ENCODE peak calls at places on chromosomes 2 and 18, in six cellular contexts. One of them, this sample, is unnamed.
A peak's percentile ranks its signal among the peaks of the same experiment; 100 is the strongest.

GRCh38 chr2:233981574-233982420 is 64.6 kb downstream of the TRPM8 start:
- DNase-seq in T-cell: no peak
- DNase-seq in fibroblast of lung: peak; percentile 34
- DNase-seq in fibroblast of mammary gland: no peak
- DNase-seq in midbrain: no peak
- DNase-seq in T1000: no peak
- DNase-seq in this sample: no peak

GRCh38 chr2:146748046-146748445 is 1096.8 kb upstream of the ACVR2A start:
- DNase-seq in midbrain: no peak
- DNase-seq in T1000: no peak
- DNase-seq in T-cell: no peak
- DNase-seq in fibroblast of mammary gland: no peak
- DNase-seq in fibroblast of lung: no peak
- DNase-seq in this sample: no peak

GRCh38 chr2:1997409-1997808 is 253.1 kb upstream of the PXDN start:
- DNase-seq in midbrain: no peak
- DNase-seq in fibroblast of lung: no peak
- DNase-seq in fibroblast of mammary gland: no peak
- DNase-seq in T-cell: no peak
- DNase-seq in T1000: no peak
- DNase-seq in this sample: no peak

GRCh38 chr18:79394438-79395307 is 1.1 kb upstream of the NFATC1 start:
- DNase-seq in midbrain: no peak
- DNase-seq in T-cell: peak; percentile 47
- DNase-seq in T1000: no peak
- DNase-seq in fibroblast of mammary gland: peak; percentile 60
- DNase-seq in fibroblast of lung: peak; percentile 56
- DNase-seq in this sample: peak; percentile 84

GRCh38 chr2:53515435-53516332 is 251.9 kb upstream of the CHAC2 start:
- DNase-seq in fibroblast of mammary gland: peak; percentile 1
- DNase-seq in midbrain: peak; percentile 21
- DNase-seq in T-cell: no peak
- DNase-seq in fibroblast of lung: peak; percentile 13
- DNase-seq in T1000: no peak
- DNase-seq in this sample: no peak

GRCh38 chr2:141417246-141417797 is 713.5 kb downstream of the LRP1B start:
- DNase-seq in T1000: no peak
- DNase-seq in midbrain: no peak
- DNase-seq in fibroblast of mammary gland: no peak
- DNase-seq in T-cell: no peak
- DNase-seq in fibroblast of lung: no peak
- DNase-seq in this sample: no peak

GRCh38 chr2:240655931-240656886 is 26.5 kb downstream of the AQP12B start:
- DNase-seq in midbrain: no peak
- DNase-seq in fibroblast of lung: peak; percentile 40
- DNase-seq in fibroblast of mammary gland: peak; percentile 14
- DNase-seq in T-cell: no peak
- DNase-seq in T1000: no peak
- DNase-seq in this sample: no peak

GRCh38 chr2:238523158-238524110 is 96.7 kb downstream of the ASB1 start:
- DNase-seq in T-cell: no peak
- DNase-seq in midbrain: no peak
- DNase-seq in fibroblast of mammary gland: peak; percentile 96
- DNase-seq in fibroblast of lung: peak; percentile 39
- DNase-seq in T1000: no peak
- DNase-seq in this sample: no peak

GRCh38 chr18:9629709-9630108 is 15.3 kb upstream of the PPP4R1 start:
- DNase-seq in T1000: no peak
- DNase-seq in T-cell: no peak
- DNase-seq in fibroblast of lung: peak; percentile 60
- DNase-seq in fibroblast of mammary gland: peak; percentile 87
- DNase-seq in midbrain: no peak
- DNase-seq in this sample: no peak

GRCh38 chr18:27276479-27276878 is 91.4 kb upstream of the CHST9 start:
- DNase-seq in midbrain: no peak
- DNase-seq in T-cell: no peak
- DNase-seq in fibroblast of mammary gland: no peak
- DNase-seq in T1000: no peak
- DNase-seq in fibroblast of lung: no peak
- DNase-seq in this sample: no peak

GRCh38 chr18:52326001-52326400 is 14.0 kb upstream of the DCC start:
- DNase-seq in midbrain: no peak
- DNase-seq in fibroblast of lung: peak; percentile 69
- DNase-seq in T1000: no peak
- DNase-seq in fibroblast of mammary gland: peak; percentile 56
- DNase-seq in T-cell: no peak
- DNase-seq in this sample: no peak

GRCh38 chr18:63083555-63083954 is 236.0 kb downstream of the BCL2 start:
- DNase-seq in T1000: no peak
- DNase-seq in T-cell: no peak
- DNase-seq in midbrain: no peak
- DNase-seq in fibroblast of mammary gland: peak; percentile 17
- DNase-seq in fibroblast of lung: no peak
- DNase-seq in this sample: no peak

GRCh38 chr2:29270606-29271005 is 155.4 kb downstream of the CLIP4 start:
- DNase-seq in fibroblast of mammary gland: no peak
- DNase-seq in T-cell: no peak
- DNase-seq in fibroblast of lung: no peak
- DNase-seq in T1000: no peak
- DNase-seq in midbrain: no peak
- DNase-seq in this sample: no peak

GRCh38 chr2:70086278-70086837 is 919 bp upstream of the PCBP1 start:
- DNase-seq in T-cell: no peak
- DNase-seq in fibroblast of lung: peak; percentile 83
- DNase-seq in fibroblast of mammary gland: peak; percentile 83
- DNase-seq in T1000: peak; percentile 79
- DNase-seq in midbrain: peak; percentile 72
- DNase-seq in this sample: peak; percentile 95

GRCh38 chr18:45930953-45931352 is 36.2 kb downstream of the EPG5 start:
- DNase-seq in T1000: no peak
- DNase-seq in T-cell: no peak
- DNase-seq in fibroblast of mammary gland: no peak
- DNase-seq in fibroblast of lung: no peak
- DNase-seq in midbrain: no peak
- DNase-seq in this sample: no peak

GRCh38 chr2:138814123-138814883 is 34.1 kb upstream of the NXPH2 start:
- DNase-seq in T1000: no peak
- DNase-seq in fibroblast of mammary gland: peak; percentile 3
- DNase-seq in fibroblast of lung: no peak
- DNase-seq in T-cell: no peak
- DNase-seq in midbrain: no peak
- DNase-seq in this sample: no peak

GRCh38 chr2:23824777-23825212 is 102.1 kb downstream of the ATAD2B start:
- DNase-seq in T-cell: no peak
- DNase-seq in T1000: no peak
- DNase-seq in midbrain: peak; percentile 29
- DNase-seq in fibroblast of lung: peak; percentile 33
- DNase-seq in fibroblast of mammary gland: peak; percentile 70
- DNase-seq in this sample: no peak

GRCh38 chr18:76821875-76822509 is 365 bp upstream of the ZNF236 start:
- DNase-seq in T-cell: peak; percentile 56
- DNase-seq in midbrain: peak; percentile 35
- DNase-seq in fibroblast of lung: peak; percentile 46
- DNase-seq in fibroblast of mammary gland: peak; percentile 42
- DNase-seq in T1000: peak; percentile 27
- DNase-seq in this sample: peak; percentile 94

GRCh38 chr2:205660521-205661124 is 21.7 kb upstream of the NRP2 start:
- DNase-seq in T1000: peak; percentile 22
- DNase-seq in fibroblast of mammary gland: peak; percentile 97
- DNase-seq in midbrain: no peak
- DNase-seq in fibroblast of lung: peak; percentile 97
- DNase-seq in T-cell: peak; percentile 7
- DNase-seq in this sample: no peak

GRCh38 chr18:60090170-60090569 is 190.4 kb downstream of the PMAIP1 start:
- DNase-seq in fibroblast of mammary gland: no peak
- DNase-seq in T-cell: no peak
- DNase-seq in fibroblast of lung: no peak
- DNase-seq in midbrain: peak; percentile 24
- DNase-seq in T1000: no peak
- DNase-seq in this sample: no peak

GRCh38 chr2:234596696-234597575 is 100.1 kb upstream of the ARL4C start:
- DNase-seq in fibroblast of lung: no peak
- DNase-seq in T-cell: no peak
- DNase-seq in fibroblast of mammary gland: no peak
- DNase-seq in midbrain: no peak
- DNase-seq in T1000: no peak
- DNase-seq in this sample: no peak

GRCh38 chr2:144705328-144706245 is 185.7 kb upstream of the ZEB2 start:
- DNase-seq in midbrain: no peak
- DNase-seq in fibroblast of mammary gland: peak; percentile 64
- DNase-seq in T1000: no peak
- DNase-seq in T-cell: no peak
- DNase-seq in fibroblast of lung: peak; percentile 19
- DNase-seq in this sample: no peak

GRCh38 chr2:196535742-196536141 is 103.8 kb upstream of the CCDC150 start:
- DNase-seq in T-cell: no peak
- DNase-seq in midbrain: peak; percentile 28
- DNase-seq in fibroblast of mammary gland: no peak
- DNase-seq in fibroblast of lung: no peak
- DNase-seq in T1000: no peak
- DNase-seq in this sample: no peak

GRCh38 chr2:176642074-176642473 is 372.8 kb downstream of the MTX2 start:
- DNase-seq in midbrain: no peak
- DNase-seq in fibroblast of mammary gland: peak; percentile 86
- DNase-seq in T1000: no peak
- DNase-seq in fibroblast of lung: peak; percentile 83
- DNase-seq in T-cell: no peak
- DNase-seq in this sample: no peak

GRCh38 chr2:10502803-10503107 is 54.6 kb upstream of the ODC1 start:
- DNase-seq in T-cell: no peak
- DNase-seq in fibroblast of lung: no peak
- DNase-seq in T1000: no peak
- DNase-seq in fibroblast of mammary gland: no peak
- DNase-seq in midbrain: no peak
- DNase-seq in this sample: no peak

GRCh38 chr2:151091583-151091982 is 170.1 kb downstream of the RBM43 start:
- DNase-seq in T1000: no peak
- DNase-seq in midbrain: no peak
- DNase-seq in T-cell: no peak
- DNase-seq in fibroblast of lung: no peak
- DNase-seq in fibroblast of mammary gland: no peak
- DNase-seq in this sample: no peak

GRCh38 chr2:96856776-96857673 is 791 bp downstream of the ANKRD39 start:
- DNase-seq in T-cell: no peak
- DNase-seq in T1000: no peak
- DNase-seq in midbrain: peak; percentile 28
- DNase-seq in fibroblast of mammary gland: peak; percentile 40
- DNase-seq in fibroblast of lung: no peak
- DNase-seq in this sample: no peak

GRCh38 chr2:139909160-139909559 is 1129.0 kb upstream of the NXPH2 start:
- DNase-seq in midbrain: no peak
- DNase-seq in T-cell: no peak
- DNase-seq in fibroblast of mammary gland: no peak
- DNase-seq in fibroblast of lung: no peak
- DNase-seq in T1000: no peak
- DNase-seq in this sample: no peak

This sample was measured in spleen.